ENCODE peak calls at places on chromosomes 13 and 19, in eight cellular contexts. Q, Z, F, N, S, D, O and Y are unnamed samples.
A peak's percentile ranks its signal among the peaks of the same experiment; 100 is the strongest.

GRCh38 chr19:33501957-33502356 is 19.6 kb downstream of the PEPD start:
- DNase-seq in Q (no peak), Z (no peak), F (no peak), N (no peak), S (no peak), D (no peak), O (no peak), Y (no peak)

GRCh38 chr19:11587302-11587972 is 9.8 kb upstream of the ZNF627 start:
- DNase-seq in Q (peak; percentile 80), Z (peak; percentile 32), F (peak; percentile 78), N (peak; percentile 84), S (peak; percentile 82), D (peak; percentile 56), O (peak; percentile 58), Y (peak; percentile 68)

GRCh38 chr19:38710416-38710702 is 33.9 kb downstream of the CAPN12 start:
- DNase-seq in Q (no peak), Z (no peak), F (no peak), N (no peak), S (no peak), D (no peak), O (no peak), Y (no peak)

GRCh38 chr13:99468971-99469545 is 32.2 kb upstream of the TM9SF2 start:
- DNase-seq in Q (peak; percentile 39), Z (no peak), F (peak; percentile 14), N (no peak), S (no peak), D (peak; percentile 29), O (no peak), Y (no peak)

GRCh38 chr19:14183741-14184395 is 22.1 kb downstream of the ADGRL1 start:
- DNase-seq in Q (no peak), Z (no peak), F (no peak), N (peak; percentile 37), S (no peak), D (no peak), O (no peak), Y (no peak)

GRCh38 chr13:112712451-112712881 is 22.6 kb downstream of the ATP11A start:
- DNase-seq in Q (no peak), Z (no peak), F (no peak), N (no peak), S (peak; percentile 54), D (no peak), O (no peak), Y (no peak)

GRCh38 chr13:111242585-111242984 is 77.9 kb upstream of the TEX29 start:
- DNase-seq in Q (no peak), Z (no peak), F (no peak), N (no peak), S (peak; percentile 38), D (no peak), O (no peak), Y (no peak)

GRCh38 chr19:2775556-2776430 is 7.3 kb downstream of the SGTA start:
- DNase-seq in Q (no peak), Z (no peak), F (peak; percentile 54), N (peak; percentile 41), S (peak; percentile 82), D (no peak), O (peak; percentile 34), Y (peak; percentile 29)

GRCh38 chr19:12090807-12091206 is 26.3 kb downstream of the ZNF844 start:
- DNase-seq in Q (peak; percentile 77), Z (peak; percentile 10), F (peak; percentile 78), N (peak; percentile 86), S (peak; percentile 76), D (peak; percentile 46), O (peak; percentile 18), Y (peak; percentile 41)

GRCh38 chr13:35856721-35857346 is 274.3 kb downstream of the DCLK1 start:
- DNase-seq in Q (no peak), Z (no peak), F (no peak), N (no peak), S (no peak), D (no peak), O (no peak), Y (no peak)

GRCh38 chr19:18657590-18658365 is 20.9 kb downstream of the KLHL26 start:
- DNase-seq in Q (peak; percentile 74), Z (no peak), F (peak; percentile 97), N (no peak), S (peak; percentile 90), D (peak; percentile 51), O (no peak), Y (no peak)

GRCh38 chr13:76939215-76939614 is 9.1 kb upstream of the ACOD1 start:
- DNase-seq in Q (no peak), Z (no peak), F (peak; percentile 37), N (no peak), S (no peak), D (no peak), O (no peak), Y (no peak)

GRCh38 chr13:95641291-95641811 is 3.2 kb downstream of the DZIP1 start:
- DNase-seq in Q (peak; percentile 47), Z (no peak), F (peak; percentile 52), N (no peak), S (no peak), D (no peak), O (no peak), Y (no peak)

GRCh38 chr19:56347163-56347778 is 32.6 kb upstream of the ZSCAN5A start:
- DNase-seq in Q (no peak), Z (no peak), F (no peak), N (no peak), S (no peak), D (no peak), O (no peak), Y (no peak)

DNA sequence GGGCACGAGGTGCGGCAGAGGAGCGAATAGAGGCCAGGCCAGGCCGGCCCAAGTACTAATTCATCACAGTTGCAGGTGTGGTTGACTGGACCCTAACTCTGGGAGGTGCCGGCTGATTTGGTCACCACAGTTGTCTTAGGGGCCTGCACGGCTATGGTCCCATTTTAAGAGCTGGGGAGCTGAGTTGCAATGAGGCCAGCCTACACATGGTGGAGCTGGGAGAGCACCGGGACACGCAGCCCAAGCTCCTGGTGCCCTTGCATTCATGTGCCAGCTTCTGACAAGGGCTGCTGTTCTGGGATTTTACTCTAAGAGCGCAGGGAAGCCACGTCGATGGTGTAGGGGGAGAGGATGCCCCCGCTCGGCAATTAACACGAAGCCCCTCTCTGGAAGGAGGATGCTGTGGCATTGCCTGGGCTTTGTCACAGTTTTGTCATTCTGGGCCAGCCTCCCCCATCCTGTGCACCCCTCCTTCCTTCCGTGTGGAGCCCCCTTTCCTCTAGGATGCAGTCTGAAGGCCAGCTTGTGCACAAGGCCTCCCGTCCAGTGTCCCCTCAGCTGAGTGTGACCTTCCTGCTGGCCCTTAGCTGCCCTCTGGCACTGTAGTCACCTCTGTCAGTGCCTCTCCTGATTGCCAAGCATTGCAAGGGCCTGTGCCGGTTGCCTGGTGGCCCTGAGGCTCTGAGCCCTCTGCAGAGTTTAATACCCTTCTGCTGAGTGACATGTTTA is 109.4 kb upstream of the C1QTNF9B start:
- DNase-seq in Q (no peak), Z (no peak), F (no peak), N (no peak), S (no peak), D (no peak), O (no peak), Y (no peak)
- H3K27ac ChIP-seq in Q (no peak overlapping the region), Z (no peak overlapping the region), F (no peak overlapping the region), N (no peak overlapping the region), S (no peak overlapping the region), D (no peak overlapping the region), O (no peak overlapping the region), Y (no peak overlapping the region)

DNA sequence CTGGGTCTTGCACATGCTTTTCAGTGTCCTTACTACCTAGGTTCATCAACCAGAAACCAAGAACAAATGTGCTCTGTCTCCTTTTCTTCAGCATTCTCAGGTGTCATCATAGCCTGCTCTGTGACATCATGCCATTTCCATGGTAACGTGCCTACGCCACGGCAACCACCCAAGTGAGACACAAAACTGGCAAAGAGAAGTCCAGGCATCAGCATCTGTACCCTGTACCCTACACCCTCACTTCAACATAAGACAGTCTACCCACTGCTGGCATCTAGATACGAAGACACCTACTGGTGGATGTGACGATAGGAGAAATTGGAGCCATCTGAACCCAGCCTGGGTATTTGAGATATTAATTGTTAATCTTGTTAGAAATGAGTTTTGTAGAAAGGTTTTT is 13.3 kb downstream of the ZC3H4 start:
- DNase-seq in Q (no peak), Z (no peak), F (no peak), N (no peak), S (no peak), D (no peak), O (no peak), Y (no peak)
- H3K4me1 ChIP-seq in Q (peaks cover 44% of the 10 kb centered on the region), Z (peaks cover 3% of the 10 kb centered on the region), F (peaks cover 26% of the 10 kb centered on the region), N (peaks cover 14% of the 10 kb centered on the region), S (no peaks in the 10 kb centered on the region), D (peaks cover 26% of the 10 kb centered on the region), O (peaks cover 13% of the 10 kb centered on the region), Y (peaks cover 19% of the 10 kb centered on the region)

GRCh38 chr13:109755997-109756396 is 30.4 kb downstream of the IRS2 start:
- DNase-seq in Q (no peak), Z (no peak), F (no peak), N (no peak), S (no peak), D (no peak), O (no peak), Y (no peak)

GRCh38 chr13:109758937-109759480 is 27.4 kb downstream of the IRS2 start:
- DNase-seq in Q (no peak), Z (no peak), F (no peak), N (no peak), S (no peak), D (no peak), O (no peak), Y (no peak)

GRCh38 chr13:109759609-109760008 is 26.8 kb downstream of the IRS2 start:
- DNase-seq in Q (no peak), Z (no peak), F (no peak), N (no peak), S (no peak), D (no peak), O (no peak), Y (no peak)

GRCh38 chr13:109756778-109757177 is 29.6 kb downstream of the IRS2 start:
- DNase-seq in Q (no peak), Z (no peak), F (no peak), N (no peak), S (no peak), D (no peak), O (no peak), Y (no peak)

GRCh38 chr13:109755551-109755950 is 30.8 kb downstream of the IRS2 start:
- DNase-seq in Q (no peak), Z (no peak), F (no peak), N (no peak), S (no peak), D (no peak), O (no peak), Y (no peak)
- H3K27ac ChIP-seq in Q (no peak overlapping the region), Z (no peak overlapping the region), F (no peak overlapping the region), N (no peak overlapping the region), S (no peak overlapping the region), D (no peak overlapping the region), O (no peak overlapping the region), Y (no peak overlapping the region)

DNA sequence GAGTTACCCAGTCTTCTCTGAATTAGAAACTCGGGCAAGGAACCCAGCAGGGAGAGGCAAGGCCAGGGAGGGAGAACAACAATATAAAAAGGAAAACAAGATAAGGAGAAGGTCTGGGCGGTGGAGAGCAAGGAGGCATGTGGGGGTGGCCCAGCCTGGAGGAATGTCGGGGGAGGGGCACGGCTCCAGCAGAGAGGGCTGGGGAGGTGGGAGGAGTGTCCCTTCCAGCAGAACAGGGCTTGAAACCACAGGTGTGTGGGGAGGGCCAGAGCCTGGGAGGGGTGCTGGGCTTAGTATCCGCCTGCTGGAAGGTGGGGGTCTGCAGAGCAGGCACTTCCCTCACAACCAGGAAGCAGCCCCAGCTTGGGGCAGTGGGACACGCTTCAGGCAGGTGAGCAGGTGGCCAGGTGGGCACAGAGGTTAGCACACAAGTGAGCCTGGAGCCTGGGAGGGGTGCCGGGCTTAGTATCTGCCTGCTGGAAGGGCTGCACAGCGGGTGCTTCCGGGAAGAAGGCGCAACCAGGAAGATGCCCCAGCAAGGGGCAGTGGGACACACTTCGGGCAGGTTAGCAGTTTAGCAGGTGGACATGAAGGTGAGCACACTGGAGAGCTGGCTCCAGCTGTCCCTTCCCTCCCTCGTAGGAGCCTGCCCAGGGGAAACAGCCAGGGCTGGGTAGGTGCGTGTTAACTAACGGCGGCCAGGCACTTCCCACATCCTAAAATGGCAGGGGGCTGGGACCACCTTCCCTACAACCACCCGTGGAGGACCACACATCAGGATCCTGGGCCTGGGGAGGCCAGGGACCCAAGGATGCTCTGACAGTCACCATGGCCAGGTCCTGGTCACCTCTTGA is 3.1 kb downstream of the GAS6 start:
- DNase-seq in Q (peak; percentile 68), Z (no peak), F (peak; percentile 51), N (no peak), S (no peak), D (no peak), O (no peak), Y (no peak)
- H3K4me1 ChIP-seq in Q (peaks cover 62% of the 10 kb centered on the region), Z (peaks cover 11% of the 10 kb centered on the region), F (peaks cover 35% of the 10 kb centered on the region), N (peaks cover 6% of the 10 kb centered on the region), S (peaks cover 7% of the 10 kb centered on the region), D (peaks cover 50% of the 10 kb centered on the region), O (peaks cover 5% of the 10 kb centered on the region), Y (peaks cover 13% of the 10 kb centered on the region)